ENCODE peak calls at places on chromosomes 13 and 19, in nine cellular contexts. U is mammary epithelial cell, L is fibroblast of lung, W is H1, N is MM.1S, I is GM23248, Q is astrocyte, M is PC-9, B is hepatocyte. Z is an unnamed sample.

GRCh38 chr19:3452456-3453068 is 27.8 kb downstream of the SMIM24 start:
- DNase-seq in L (no peak), I (no peak), M (no peak), W (no peak), Q (no peak), B (no peak), U (no peak), N (no peak), Z (no peak)

GRCh38 chr19:18789883-18790565 is 1.1 kb downstream of the COMP start:
- DNase-seq in B (peak; percentile 57), M (no peak), W (peak; percentile 82), L (no peak), U (no peak), I (peak; percentile 59), Q (no peak), N (no peak), Z (no peak)

GRCh38 chr13:53821632-53822031 is 793.0 kb downstream of the OLFM4 start:
- DNase-seq in U (no peak), N (no peak), Q (no peak), B (no peak), L (no peak), I (no peak), W (no peak), M (no peak), Z (no peak)

GRCh38 chr13:94305033-94305432 is 174.4 kb downstream of the DCT start:
- DNase-seq in L (no peak), N (no peak), M (no peak), B (no peak), I (no peak), W (no peak), U (no peak), Q (no peak), Z (no peak)

GRCh38 chr13:77509221-77509620 is 26.3 kb upstream of the SCEL start:
- DNase-seq in N (no peak), W (no peak), M (peak; percentile 95), U (no peak), L (peak; percentile 34), Q (peak; percentile 89), I (peak; percentile 43), B (no peak), Z (no peak)

GRCh38 chr13:30881191-30881651 is 24.9 kb upstream of the MEDAG start:
- DNase-seq in M (no peak), Q (peak; percentile 79), W (no peak), L (peak; percentile 86), U (no peak), N (no peak), B (no peak), I (peak; percentile 48), Z (no peak)

GRCh38 chr13:100131863-100132574 is 43.1 kb downstream of the PCCA start:
- DNase-seq in I (peak; percentile 96), L (peak; percentile 62), Q (peak; percentile 95), B (peak; percentile 8), W (no peak), M (no peak), U (peak; percentile 89), N (no peak), Z (peak; percentile 40)

GRCh38 chr19:7482584-7483439 is 6.0 kb downstream of the PEX11G start:
- DNase-seq in I (peak; percentile 16), W (peak; percentile 88), N (no peak), B (peak; percentile 66), U (peak; percentile 28), Q (no peak), L (peak; percentile 14), M (peak; percentile 56), Z (peak; percentile 70)

GRCh38 chr13:35630551-35631275 is 154.2 kb upstream of the MAB21L1 start:
- DNase-seq in M (peak; percentile 55), U (peak; percentile 40), W (no peak), I (peak; percentile 88), B (peak; percentile 76), L (peak; percentile 70), N (peak; percentile 22), Q (peak; percentile 43), Z (no peak)

GRCh38 chr13:23579072-23579885 is 9.1 kb downstream of the TNFRSF19 start:
- DNase-seq in W (peak; percentile 98), B (peak; percentile 97), L (peak; percentile 86), I (peak; percentile 95), M (peak; percentile 39), U (peak; percentile 82), Q (peak; percentile 66), N (peak; percentile 74), Z (no peak)

GRCh38 chr13:41981961-41982723 is 21.2 kb upstream of the VWA8 start:
- DNase-seq in L (peak; percentile 77), Q (no peak), W (no peak), M (no peak), I (peak; percentile 2), N (no peak), B (no peak), U (peak; percentile 37), Z (no peak)

GRCh38 chr13:82636119-82636518 is 1246.2 kb downstream of the SLITRK1 start:
- DNase-seq in Q (peak; percentile 2), N (no peak), M (peak; percentile 50), I (peak; percentile 38), L (peak; percentile 60), W (no peak), U (peak; percentile 68), B (no peak), Z (no peak)

GRCh38 chr19:55447421-55448174 is 4.5 kb upstream of the SHISA7 start:
- DNase-seq in U (peak; percentile 77), N (no peak), B (no peak), W (no peak), L (peak; percentile 20), M (peak; percentile 68), Q (no peak), I (peak; percentile 82), Z (no peak)

GRCh38 chr13:21297452-21297851 is 121.0 kb downstream of the MRPL57 start:
- DNase-seq in U (no peak), I (peak; percentile 31), W (no peak), L (no peak), M (no peak), B (no peak), N (no peak), Q (no peak), Z (no peak)

GRCh38 chr13:30257433-30258099 is 49.8 kb downstream of the KATNAL1 start:
- DNase-seq in B (peak; percentile 6), Q (peak; percentile 27), L (no peak), I (no peak), M (no peak), U (no peak), N (no peak), W (peak; percentile 47), Z (no peak)

GRCh38 chr19:1704339-1704738 is 49.0 kb upstream of the ONECUT3 start:
- DNase-seq in W (no peak), U (no peak), M (no peak), B (no peak), L (no peak), I (no peak), N (no peak), Q (no peak), Z (no peak)

GRCh38 chr19:1699998-1700732 is 47.8 kb upstream of the TCF3 start:
- DNase-seq in L (no peak), N (no peak), B (no peak), M (no peak), W (no peak), I (no peak), Q (no peak), U (no peak), Z (no peak)

GRCh38 chr19:1698636-1699035 is 46.2 kb upstream of the TCF3 start:
- DNase-seq in U (no peak), N (no peak), I (no peak), L (no peak), B (no peak), W (no peak), M (no peak), Q (no peak), Z (no peak)

GRCh38 chr19:1699386-1699785 is 47.0 kb upstream of the TCF3 start:
- DNase-seq in L (no peak), W (no peak), I (no peak), N (no peak), M (no peak), B (no peak), U (no peak), Q (no peak), Z (no peak)

GRCh38 chr19:1700733-1701663 is 48.6 kb upstream of the TCF3 start:
- DNase-seq in B (no peak), U (no peak), W (no peak), I (no peak), L (no peak), N (no peak), M (no peak), Q (no peak), Z (no peak)
- TF ChIP-seq EZH2 in B (no peak), U (peak; percentile 63), W (no peak), I (peak; percentile 72), L (peak; percentile 60), N (peak; percentile 88), M (no peak), Q (peak; percentile 36), Z (no peak)

GRCh38 chr19:52464798-52465470 is 11.6 kb downstream of the ZNF578 start:
- DNase-seq in Q (no peak), L (no peak), I (peak; percentile 1), U (no peak), B (peak; percentile 35), M (no peak), N (peak; percentile 8), W (peak; percentile 59), Z (no peak)
- H3K9me3 ChIP-seq in Q (peaks cover 28% of the 10 kb centered on the region), L (peaks cover 2% of the 10 kb centered on the region), I (peaks cover 6% of the 10 kb centered on the region), U (peaks cover 33% of the 10 kb centered on the region), B (peaks cover 5% of the 10 kb centered on the region), M (peaks cover 28% of the 10 kb centered on the region), N (no peaks in the 10 kb centered on the region), W (peaks cover 49% of the 10 kb centered on the region), Z (peaks cover 8% of the 10 kb centered on the region)

GRCh38 chr19:48325265-48325910 is at the start of gene EMP3:
- DNase-seq in Q (peak; percentile 87), N (peak; percentile 62), W (peak; percentile 78), M (no peak), B (peak; percentile 94), U (peak; percentile 75), I (peak; percentile 97), L (peak; percentile 95), Z (no peak)
- H3K4me1 ChIP-seq in Q (peaks cover 39% of the 10 kb centered on the region), N (peaks cover 38% of the 10 kb centered on the region), W (peaks cover 6% of the 10 kb centered on the region), M (peaks cover 39% of the 10 kb centered on the region), B (peaks cover 26% of the 10 kb centered on the region), U (peaks cover 41% of the 10 kb centered on the region), I (peaks cover 47% of the 10 kb centered on the region), L (peaks cover 27% of the 10 kb centered on the region), Z (peaks cover 45% of the 10 kb centered on the region)

GRCh38 chr13:85413664-85414063 is 385.6 kb downstream of the SLITRK6 start:
- DNase-seq in N (no peak), W (no peak), U (no peak), M (no peak), I (no peak), B (no peak), Q (no peak), L (no peak), Z (no peak)

GRCh38 chr13:85411608-85412007 is 387.6 kb downstream of the SLITRK6 start:
- DNase-seq in B (no peak), I (no peak), N (no peak), W (no peak), M (no peak), L (no peak), U (no peak), Q (peak; percentile 26), Z (no peak)

GRCh38 chr13:85408415-85408814 is 390.8 kb downstream of the SLITRK6 start:
- DNase-seq in I (no peak), N (no peak), Q (no peak), B (no peak), L (no peak), U (no peak), M (no peak), W (no peak), Z (no peak)

GRCh38 chr13:85417807-85418206 is 381.4 kb downstream of the SLITRK6 start:
- DNase-seq in M (no peak), L (no peak), I (no peak), Q (no peak), W (no peak), U (no peak), B (no peak), N (peak; percentile 82), Z (no peak)

GRCh38 chr13:85412448-85412847 is 386.8 kb downstream of the SLITRK6 start:
- DNase-seq in N (no peak), B (no peak), L (no peak), W (no peak), I (no peak), Q (no peak), U (no peak), M (no peak), Z (no peak)
- TF ChIP-seq EZH2 in N (no peak), B (no peak), L (no peak), W (no peak), I (no peak), Q (no peak), U (no peak), M (no peak), Z (no peak)

Z was measured in keratinocyte.